ENCODE peak calls at places on chromosomes 16 and 17, in ten cellular contexts. One of them, this sample, is unnamed.

GRCh38 chr16:82605863-82606620 is 20.7 kb upstream of the CDH13 start:
- DNase-seq in PC-3: no peak
- DNase-seq in thoracic aorta: no peak
- DNase-seq in Peyer's patch: no peak
- DNase-seq in Caco-2: peak; percentile 75
- DNase-seq in fibroblast of lung: no peak
- DNase-seq in brain microvascular endothelial cell: no peak
- DNase-seq in glutamatergic neuron: no peak
- DNase-seq in fibroblast of pulmonary artery: no peak
- DNase-seq in neural crest cell: no peak
- DNase-seq in this sample: no peak

GRCh38 chr17:9285602-9286001 is 264.3 kb downstream of the NTN1 start:
- DNase-seq in neural crest cell: no peak
- DNase-seq in PC-3: no peak
- DNase-seq in Peyer's patch: no peak
- DNase-seq in fibroblast of lung: no peak
- DNase-seq in Caco-2: no peak
- DNase-seq in fibroblast of pulmonary artery: no peak
- DNase-seq in glutamatergic neuron: no peak
- DNase-seq in thoracic aorta: no peak
- DNase-seq in brain microvascular endothelial cell: no peak
- DNase-seq in this sample: no peak

GRCh38 chr17:42937712-42938596 is 26.3 kb downstream of the AARSD1 start:
- DNase-seq in fibroblast of pulmonary artery: peak; percentile 80
- DNase-seq in glutamatergic neuron: peak; percentile 43
- DNase-seq in Peyer's patch: no peak
- DNase-seq in brain microvascular endothelial cell: peak; percentile 56
- DNase-seq in neural crest cell: peak; percentile 26
- DNase-seq in thoracic aorta: no peak
- DNase-seq in PC-3: peak; percentile 59
- DNase-seq in fibroblast of lung: peak; percentile 46
- DNase-seq in Caco-2: peak; percentile 65
- DNase-seq in this sample: peak; percentile 30

GRCh38 chr17:35981908-35982330 is 622 bp upstream of the CCL16 start:
- DNase-seq in neural crest cell: no peak
- DNase-seq in Peyer's patch: no peak
- DNase-seq in PC-3: no peak
- DNase-seq in Caco-2: peak; percentile 58
- DNase-seq in brain microvascular endothelial cell: no peak
- DNase-seq in glutamatergic neuron: no peak
- DNase-seq in fibroblast of lung: no peak
- DNase-seq in thoracic aorta: no peak
- DNase-seq in fibroblast of pulmonary artery: no peak
- DNase-seq in this sample: no peak

GRCh38 chr16:11637320-11637719 is 30.9 kb upstream of the SNN start:
- DNase-seq in thoracic aorta: no peak
- DNase-seq in neural crest cell: no peak
- DNase-seq in Peyer's patch: no peak
- DNase-seq in glutamatergic neuron: no peak
- DNase-seq in PC-3: no peak
- DNase-seq in fibroblast of pulmonary artery: no peak
- DNase-seq in Caco-2: no peak
- DNase-seq in brain microvascular endothelial cell: no peak
- DNase-seq in fibroblast of lung: no peak
- DNase-seq in this sample: no peak

GRCh38 chr17:57677301-57677700 is 67.8 kb downstream of the CCDC182 start:
- DNase-seq in brain microvascular endothelial cell: no peak
- DNase-seq in glutamatergic neuron: no peak
- DNase-seq in fibroblast of pulmonary artery: no peak
- DNase-seq in thoracic aorta: no peak
- DNase-seq in Caco-2: no peak
- DNase-seq in PC-3: no peak
- DNase-seq in Peyer's patch: no peak
- DNase-seq in neural crest cell: no peak
- DNase-seq in fibroblast of lung: no peak
- DNase-seq in this sample: no peak

GRCh38 chr17:17824780-17825614 is 11.8 kb downstream of the SREBF1 start:
- DNase-seq in fibroblast of lung: no peak
- DNase-seq in fibroblast of pulmonary artery: no peak
- DNase-seq in Caco-2: no peak
- DNase-seq in glutamatergic neuron: no peak
- DNase-seq in PC-3: no peak
- DNase-seq in brain microvascular endothelial cell: no peak
- DNase-seq in Peyer's patch: no peak
- DNase-seq in neural crest cell: no peak
- DNase-seq in thoracic aorta: no peak
- DNase-seq in this sample: no peak

GRCh38 chr17:57545836-57546305 is 199.2 kb downstream of the CCDC182 start:
- DNase-seq in fibroblast of lung: no peak
- DNase-seq in fibroblast of pulmonary artery: no peak
- DNase-seq in PC-3: no peak
- DNase-seq in Peyer's patch: no peak
- DNase-seq in neural crest cell: no peak
- DNase-seq in glutamatergic neuron: no peak
- DNase-seq in Caco-2: peak; percentile 66
- DNase-seq in thoracic aorta: no peak
- DNase-seq in brain microvascular endothelial cell: no peak
- DNase-seq in this sample: no peak

GRCh38 chr16:24054649-24055560 is 201.2 kb upstream of the CACNG3 start:
- DNase-seq in Caco-2: no peak
- DNase-seq in fibroblast of lung: no peak
- DNase-seq in glutamatergic neuron: no peak
- DNase-seq in fibroblast of pulmonary artery: no peak
- DNase-seq in neural crest cell: no peak
- DNase-seq in Peyer's patch: no peak
- DNase-seq in thoracic aorta: no peak
- DNase-seq in brain microvascular endothelial cell: no peak
- DNase-seq in PC-3: no peak
- DNase-seq in this sample: no peak

GRCh38 chr16:2471016-2471652 is at the start of gene NTN3:
- DNase-seq in fibroblast of lung: no peak
- DNase-seq in glutamatergic neuron: peak; percentile 79
- DNase-seq in Peyer's patch: no peak
- DNase-seq in thoracic aorta: no peak
- DNase-seq in PC-3: peak; percentile 6
- DNase-seq in neural crest cell: peak; percentile 64
- DNase-seq in fibroblast of pulmonary artery: no peak
- DNase-seq in brain microvascular endothelial cell: no peak
- DNase-seq in Caco-2: no peak
- DNase-seq in this sample: no peak

GRCh38 chr16:2372684-2373083 is 32.2 kb upstream of the ABCA3 start:
- DNase-seq in Peyer's patch: no peak
- DNase-seq in glutamatergic neuron: no peak
- DNase-seq in fibroblast of pulmonary artery: no peak
- DNase-seq in PC-3: no peak
- DNase-seq in thoracic aorta: no peak
- DNase-seq in fibroblast of lung: no peak
- DNase-seq in neural crest cell: no peak
- DNase-seq in brain microvascular endothelial cell: no peak
- DNase-seq in Caco-2: no peak
- DNase-seq in this sample: no peak

GRCh38 chr17:8436169-8436932 is 667 bp downstream of the NDEL1 start:
- DNase-seq in brain microvascular endothelial cell: peak; percentile 46
- DNase-seq in fibroblast of lung: peak; percentile 64
- DNase-seq in PC-3: peak; percentile 31
- DNase-seq in fibroblast of pulmonary artery: peak; percentile 46
- DNase-seq in thoracic aorta: peak; percentile 36
- DNase-seq in Peyer's patch: peak; percentile 42
- DNase-seq in Caco-2: peak; percentile 41
- DNase-seq in neural crest cell: peak; percentile 37
- DNase-seq in glutamatergic neuron: peak; percentile 52
- DNase-seq in this sample: peak; percentile 25

DNA sequence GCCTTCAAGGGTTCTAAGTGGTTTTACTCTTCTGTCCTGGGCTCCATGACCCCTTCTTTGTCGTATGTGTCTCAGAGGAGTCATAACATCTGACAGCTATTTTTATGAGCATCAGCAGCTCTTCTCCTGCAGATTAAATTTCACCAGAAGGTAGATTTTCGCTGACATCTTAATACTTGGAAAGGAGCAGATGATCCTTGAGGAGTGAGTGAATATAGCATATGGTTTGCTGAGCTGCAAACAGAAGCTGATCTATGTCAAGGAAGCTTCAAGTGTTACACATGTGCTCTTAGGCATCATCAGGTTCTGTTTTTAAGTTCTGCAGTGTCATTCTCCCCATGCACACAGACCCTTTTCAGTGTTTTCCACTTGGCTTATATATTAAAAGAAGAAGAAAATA is 49.2 kb upstream of the MYH2 start:
- DNase-seq in fibroblast of pulmonary artery: no peak
- DNase-seq in glutamatergic neuron: no peak
- DNase-seq in Caco-2: no peak
- DNase-seq in fibroblast of lung: no peak
- DNase-seq in Peyer's patch: no peak
- DNase-seq in brain microvascular endothelial cell: no peak
- DNase-seq in PC-3: no peak
- DNase-seq in thoracic aorta: no peak
- DNase-seq in neural crest cell: no peak
- DNase-seq in this sample: no peak
- TF ChIP-seq CTCF in fibroblast of pulmonary artery: no peak
- TF ChIP-seq CTCF in glutamatergic neuron: no peak
- TF ChIP-seq CTCF in Caco-2: no peak
- TF ChIP-seq CTCF in fibroblast of lung: no peak
- TF ChIP-seq CTCF in Peyer's patch: no peak
- TF ChIP-seq CTCF in brain microvascular endothelial cell: no peak
- TF ChIP-seq CTCF in PC-3: no peak
- TF ChIP-seq CTCF in thoracic aorta: no peak
- TF ChIP-seq CTCF in neural crest cell: no peak
- TF ChIP-seq CTCF in this sample: no peak

GRCh38 chr17:71118039-71118438 is 948.7 kb downstream of the KCNJ2 start:
- DNase-seq in glutamatergic neuron: no peak
- DNase-seq in PC-3: peak; percentile 89
- DNase-seq in fibroblast of pulmonary artery: no peak
- DNase-seq in fibroblast of lung: peak; percentile 19
- DNase-seq in Caco-2: no peak
- DNase-seq in brain microvascular endothelial cell: no peak
- DNase-seq in Peyer's patch: no peak
- DNase-seq in neural crest cell: no peak
- DNase-seq in thoracic aorta: no peak
- DNase-seq in this sample: no peak
- TF ChIP-seq CTCF in glutamatergic neuron: no peak
- TF ChIP-seq CTCF in PC-3: peak; percentile 96
- TF ChIP-seq CTCF in fibroblast of pulmonary artery: peak; percentile 2
- TF ChIP-seq CTCF in fibroblast of lung: no peak
- TF ChIP-seq CTCF in Caco-2: peak; percentile 42
- TF ChIP-seq CTCF in brain microvascular endothelial cell: peak; percentile 33
- TF ChIP-seq CTCF in Peyer's patch: no peak
- TF ChIP-seq CTCF in neural crest cell: peak; percentile 51
- TF ChIP-seq CTCF in thoracic aorta: no peak
- TF ChIP-seq CTCF in this sample: peak; percentile 73

GRCh38 chr17:47945080-47945479 is 3.7 kb downstream of the PNPO start:
- DNase-seq in neural crest cell: no peak
- DNase-seq in fibroblast of lung: peak; percentile 58
- DNase-seq in glutamatergic neuron: no peak
- DNase-seq in fibroblast of pulmonary artery: peak; percentile 70
- DNase-seq in Caco-2: no peak
- DNase-seq in PC-3: no peak
- DNase-seq in Peyer's patch: no peak
- DNase-seq in thoracic aorta: no peak
- DNase-seq in brain microvascular endothelial cell: no peak
- DNase-seq in this sample: no peak

GRCh38 chr17:47942568-47942967 is 1.2 kb downstream of the PNPO start:
- DNase-seq in brain microvascular endothelial cell: no peak
- DNase-seq in glutamatergic neuron: no peak
- DNase-seq in neural crest cell: no peak
- DNase-seq in thoracic aorta: no peak
- DNase-seq in fibroblast of lung: no peak
- DNase-seq in PC-3: no peak
- DNase-seq in Caco-2: no peak
- DNase-seq in Peyer's patch: no peak
- DNase-seq in fibroblast of pulmonary artery: no peak
- DNase-seq in this sample: no peak

GRCh38 chr17:47937915-47938314 is 3.5 kb upstream of the PNPO start:
- DNase-seq in fibroblast of lung: no peak
- DNase-seq in thoracic aorta: no peak
- DNase-seq in neural crest cell: no peak
- DNase-seq in fibroblast of pulmonary artery: no peak
- DNase-seq in brain microvascular endothelial cell: no peak
- DNase-seq in glutamatergic neuron: no peak
- DNase-seq in Caco-2: no peak
- DNase-seq in Peyer's patch: no peak
- DNase-seq in PC-3: no peak
- DNase-seq in this sample: no peak

GRCh38 chr17:47941998-47942490 is 673 bp downstream of the PNPO start:
- DNase-seq in glutamatergic neuron: no peak
- DNase-seq in thoracic aorta: no peak
- DNase-seq in fibroblast of lung: no peak
- DNase-seq in brain microvascular endothelial cell: no peak
- DNase-seq in Peyer's patch: no peak
- DNase-seq in Caco-2: peak; percentile 56
- DNase-seq in fibroblast of pulmonary artery: no peak
- DNase-seq in neural crest cell: no peak
- DNase-seq in PC-3: no peak
- DNase-seq in this sample: no peak

DNA sequence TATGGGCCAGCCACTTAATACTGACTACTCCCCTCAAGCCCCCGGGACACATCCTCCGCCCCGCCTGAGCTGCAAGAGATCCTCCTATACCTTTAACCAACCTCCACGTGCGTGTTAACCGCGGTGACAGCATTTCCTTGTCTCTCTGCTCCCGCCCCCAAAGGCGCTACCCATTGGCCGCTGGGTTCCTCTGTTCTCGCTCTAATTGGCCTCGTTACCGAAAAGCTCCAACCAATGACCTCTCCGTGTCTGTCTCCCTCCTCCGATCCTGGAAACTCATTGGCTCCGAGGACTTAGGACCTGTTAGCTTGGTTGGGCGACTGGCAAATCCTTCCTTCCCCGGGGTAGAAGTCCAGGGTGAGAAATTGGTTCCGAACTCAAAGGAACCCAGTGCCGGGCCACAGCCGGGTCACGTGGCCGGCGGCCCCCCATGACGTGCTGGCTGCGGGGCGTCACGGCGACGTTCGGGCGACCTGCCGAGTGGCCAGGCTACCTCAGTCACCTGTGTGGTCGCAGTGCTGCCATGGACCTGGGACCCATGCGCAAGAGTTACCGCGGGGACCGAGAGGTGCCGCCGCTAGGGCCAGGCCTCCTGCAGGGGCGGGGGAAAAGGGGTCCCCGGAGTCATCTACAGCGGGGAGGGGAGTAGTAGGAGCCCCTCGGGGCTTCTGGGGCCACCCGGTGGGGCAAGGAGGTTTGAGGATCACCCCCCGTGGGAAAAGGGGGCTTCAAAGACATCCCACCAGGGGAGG is at the start of gene PNPO:
- DNase-seq in glutamatergic neuron: peak; percentile 71
- DNase-seq in fibroblast of lung: peak; percentile 98
- DNase-seq in Peyer's patch: peak; percentile 96
- DNase-seq in fibroblast of pulmonary artery: peak; percentile 98
- DNase-seq in PC-3: peak; percentile 100
- DNase-seq in Caco-2: peak; percentile 100
- DNase-seq in brain microvascular endothelial cell: peak; percentile 99
- DNase-seq in thoracic aorta: peak; percentile 94
- DNase-seq in neural crest cell: peak; percentile 56
- DNase-seq in this sample: peak; percentile 45
- TF ChIP-seq CTCF in glutamatergic neuron: no peak
- TF ChIP-seq CTCF in fibroblast of lung: no peak
- TF ChIP-seq CTCF in Peyer's patch: no peak
- TF ChIP-seq CTCF in fibroblast of pulmonary artery: no peak
- TF ChIP-seq CTCF in PC-3: no peak
- TF ChIP-seq CTCF in Caco-2: peak; percentile 45
- TF ChIP-seq CTCF in brain microvascular endothelial cell: peak; percentile 13
- TF ChIP-seq CTCF in thoracic aorta: no peak
- TF ChIP-seq CTCF in neural crest cell: no peak
- TF ChIP-seq CTCF in this sample: no peak

GRCh38 chr16:73713817-73714495 is 582.7 kb upstream of the PSMD7 start:
- DNase-seq in thoracic aorta: no peak
- DNase-seq in Peyer's patch: no peak
- DNase-seq in glutamatergic neuron: peak; percentile 51
- DNase-seq in neural crest cell: peak; percentile 52
- DNase-seq in brain microvascular endothelial cell: peak; percentile 26
- DNase-seq in fibroblast of pulmonary artery: peak; percentile 1
- DNase-seq in Caco-2: peak; percentile 51
- DNase-seq in PC-3: peak; percentile 43
- DNase-seq in fibroblast of lung: no peak
- DNase-seq in this sample: no peak
- TF ChIP-seq CTCF in thoracic aorta: peak; percentile 10
- TF ChIP-seq CTCF in Peyer's patch: no peak
- TF ChIP-seq CTCF in glutamatergic neuron: peak; percentile 51
- TF ChIP-seq CTCF in neural crest cell: peak; percentile 64
- TF ChIP-seq CTCF in brain microvascular endothelial cell: peak; percentile 69
- TF ChIP-seq CTCF in fibroblast of pulmonary artery: no peak
- TF ChIP-seq CTCF in Caco-2: peak; percentile 57
- TF ChIP-seq CTCF in PC-3: peak; percentile 56
- TF ChIP-seq CTCF in fibroblast of lung: peak; percentile 24
- TF ChIP-seq CTCF in this sample: peak; percentile 55

This sample was measured in progenitor cell of endocrine pancreas.